ENCODE peak calls at places on chromosomes 12 and 14, in eight cellular contexts. G, P, I, E, L, R, J and K are unnamed samples.
A peak's percentile ranks its signal among the peaks of the same experiment; 100 is the strongest.

GRCh38 chr12:111993290-111994150 is 19.4 kb downstream of the TMEM116 start:
- DNase-seq in G (peak; percentile 35), P (no peak), I (peak; percentile 66), E (no peak), L (no peak), R (no peak), J (no peak), K (no peak)

GRCh38 chr14:63555572-63555971 is 12.4 kb upstream of the PPP2R5E start:
- DNase-seq in G (no peak), P (no peak), I (no peak), E (no peak), L (no peak), R (no peak), J (no peak), K (no peak)

GRCh38 chr12:5173511-5174011 is 129.9 kb downstream of the KCNA5 start:
- DNase-seq in G (no peak), P (no peak), I (no peak), E (no peak), L (no peak), R (no peak), J (no peak), K (no peak)

GRCh38 chr14:95535226-95536021 is 574 bp downstream of the GLRX5 start:
- DNase-seq in G (no peak), P (no peak), I (no peak), E (no peak), L (no peak), R (no peak), J (no peak), K (no peak)

GRCh38 chr14:57512221-57512620 is 18.6 kb upstream of the CCDC198 start:
- DNase-seq in G (no peak), P (no peak), I (no peak), E (no peak), L (no peak), R (no peak), J (no peak), K (no peak)

GRCh38 chr14:58107947-58108552 is 44.0 kb downstream of the ARMH4 start:
- DNase-seq in G (peak; percentile 21), P (no peak), I (peak; percentile 54), E (peak; percentile 56), L (peak; percentile 4), R (peak; percentile 81), J (no peak), K (no peak)

GRCh38 chr12:40034156-40034555 is 71.7 kb downstream of the SLC2A13 start:
- DNase-seq in G (no peak), P (no peak), I (no peak), E (no peak), L (no peak), R (no peak), J (no peak), K (no peak)

GRCh38 chr12:105943525-105943924 is 195.2 kb downstream of the NUAK1 start:
- DNase-seq in G (no peak), P (no peak), I (no peak), E (no peak), L (no peak), R (no peak), J (no peak), K (no peak)

GRCh38 chr12:115088328-115088994 is 404.5 kb upstream of the TBX3 start:
- DNase-seq in G (no peak), P (no peak), I (no peak), E (no peak), L (no peak), R (no peak), J (no peak), K (no peak)

GRCh38 chr12:132474237-132474741 is 15.7 kb upstream of the FBRSL1 start:
- DNase-seq in G (no peak), P (peak; percentile 54), I (peak; percentile 47), E (no peak), L (no peak), R (no peak), J (no peak), K (no peak)

GRCh38 chr14:100871234-100872186 is 32.0 kb downstream of the RTL1 start:
- DNase-seq in G (no peak), P (no peak), I (no peak), E (no peak), L (peak; percentile 25), R (no peak), J (peak; percentile 29), K (no peak)

GRCh38 chr12:53235742-53236442 is 3.9 kb upstream of the RARG start:
- DNase-seq in G (no peak), P (no peak), I (no peak), E (no peak), L (no peak), R (no peak), J (no peak), K (no peak)

GRCh38 chr12:106646472-106646871 is 63.7 kb downstream of the RFX4 start:
- DNase-seq in G (no peak), P (no peak), I (no peak), E (no peak), L (no peak), R (no peak), J (no peak), K (no peak)

GRCh38 chr14:54599932-54600331 is 33.0 kb downstream of the SAMD4A start:
- DNase-seq in G (no peak), P (no peak), I (no peak), E (no peak), L (no peak), R (no peak), J (no peak), K (no peak)

GRCh38 chr12:120230326-120230973 is 29.5 kb upstream of the RPLP0 start:
- DNase-seq in G (no peak), P (peak; percentile 84), I (no peak), E (no peak), L (no peak), R (peak; percentile 92), J (peak; percentile 84), K (no peak)

GRCh38 chr14:101359221-101360044 is 201.9 kb upstream of the DIO3 start:
- DNase-seq in G (no peak), P (peak; percentile 80), I (no peak), E (no peak), L (no peak), R (no peak), J (no peak), K (no peak)

GRCh38 chr14:31038521-31039166 is 12.5 kb upstream of the STRN3 start:
- DNase-seq in G (no peak), P (no peak), I (no peak), E (no peak), L (no peak), R (no peak), J (no peak), K (no peak)

GRCh38 chr14:24436355-24437019 is 6.1 kb downstream of the SDR39U1 start:
- DNase-seq in G (peak; percentile 22), P (no peak), I (peak; percentile 59), E (peak; percentile 87), L (no peak), R (peak; percentile 58), J (peak; percentile 49), K (no peak)

GRCh38 chr14:34365309-34365915 is 96.6 kb downstream of the SPTSSA start:
- DNase-seq in G (no peak), P (no peak), I (no peak), E (no peak), L (no peak), R (no peak), J (no peak), K (no peak)

GRCh38 chr12:9711664-9712063 is 21.2 kb downstream of the CLECL1 start:
- DNase-seq in G (no peak), P (no peak), I (no peak), E (no peak), L (no peak), R (no peak), J (no peak), K (no peak)

GRCh38 chr12:69910739-69911138 is 85.7 kb downstream of the MYRFL start:
- DNase-seq in G (no peak), P (no peak), I (no peak), E (no peak), L (no peak), R (no peak), J (no peak), K (no peak)

GRCh38 chr12:120725659-120726509 is at the start of gene ACADS:
- DNase-seq in G (peak; percentile 79), P (peak; percentile 97), I (peak; percentile 94), E (peak; percentile 98), L (peak; percentile 77), R (peak; percentile 95), J (peak; percentile 30), K (peak; percentile 83)

GRCh38 chr12:77120695-77121094 is 55.3 kb upstream of the E2F7 start:
- DNase-seq in G (no peak), P (no peak), I (no peak), E (no peak), L (no peak), R (no peak), J (peak; percentile 64), K (no peak)

GRCh38 chr14:86153480-86153879 is 623.5 kb downstream of the FLRT2 start:
- DNase-seq in G (no peak), P (no peak), I (no peak), E (no peak), L (no peak), R (no peak), J (no peak), K (no peak)

GRCh38 chr12:127133675-127134335 is 1133.2 kb upstream of the TMEM132C start:
- DNase-seq in G (no peak), P (no peak), I (no peak), E (no peak), L (no peak), R (no peak), J (no peak), K (no peak)

GRCh38 chr14:78737116-78737515 is 566.9 kb downstream of the NRXN3 start:
- DNase-seq in G (no peak), P (no peak), I (no peak), E (no peak), L (no peak), R (no peak), J (no peak), K (no peak)